ENCODE peak calls at places on chromosomes 5 and 9, in seven cellular contexts. S is stimulated activated CD4-positive, alpha-beta T cell treated with anti-CD3 and anti-CD28 coated beads, Interleukin-4, amount 100 ng/mL, for 24 hours; O is T-helper 2 cell treated with Interferon-gamma antibody and Interleukin-4, amounts not matched to agents 5 μg/mL and 100 μg/mL, for 36 hours; C is iris pigment epithelial cell; M is stimulated activated CD8-positive, alpha-beta memory T cell treated with anti-CD3 and anti-CD28 coated beads, Interleukin-12 subunit alpha, Interleukin-12 subunit beta, amount 100 ng/mL, for 1 hour; F is amniotic stem cell; H is GM19239. J is an unnamed sample.
A peak's percentile ranks its signal among the peaks of the same experiment; 100 is the strongest.

GRCh38 chr9:126543490-126543889 is 70.2 kb upstream of the LMX1B start:
- DNase-seq in S (no peak), O (no peak), C (no peak), M (no peak), F (no peak), H (no peak), J (no peak)

GRCh38 chr9:77750981-77751340 is 102.8 kb upstream of the GNA14 start:
- DNase-seq in S (no peak), O (no peak), C (no peak), M (no peak), F (no peak), H (no peak), J (no peak)

GRCh38 chr5:156798201-156798600 is 51.9 kb upstream of the PPP1R2B start:
- DNase-seq in S (no peak), O (no peak), C (no peak), M (no peak), F (no peak), H (no peak), J (no peak)

GRCh38 chr9:22160235-22160634 is 151.1 kb upstream of the CDKN2B start:
- DNase-seq in S (no peak), O (no peak), C (peak; percentile 65), M (no peak), F (no peak), H (no peak), J (no peak)

GRCh38 chr9:127351182-127352166 is 45.5 kb upstream of the SLC2A8 start:
- DNase-seq in S (no peak), O (no peak), C (no peak), M (no peak), F (no peak), H (no peak), J (peak; percentile 11)

GRCh38 chr9:124429530-124429867 is 14.3 kb upstream of the PSMB7 start:
- DNase-seq in S (no peak), O (no peak), C (no peak), M (no peak), F (no peak), H (no peak), J (no peak)

GRCh38 chr9:98045234-98046160 is 11.0 kb upstream of the NANS start:
- DNase-seq in S (peak; percentile 35), O (peak; percentile 39), C (no peak), M (peak; percentile 8), F (no peak), H (no peak), J (peak; percentile 91)

GRCh38 chr9:138022121-138022741 is 144.6 kb downstream of the CACNA1B start:
- DNase-seq in S (no peak), O (no peak), C (peak; percentile 7), M (no peak), F (no peak), H (no peak), J (no peak)

GRCh38 chr9:20351715-20352114 is 270.6 kb downstream of the MLLT3 start:
- DNase-seq in S (no peak), O (no peak), C (no peak), M (no peak), F (no peak), H (no peak), J (no peak)

GRCh38 chr5:67281874-67282273 is 85.3 kb upstream of the CD180 start:
- DNase-seq in S (no peak), O (no peak), C (no peak), M (no peak), F (no peak), H (no peak), J (no peak)

GRCh38 chr9:8895498-8896224 is 1096.1 kb upstream of the DMAC1 start:
- DNase-seq in S (no peak), O (no peak), C (peak; percentile 29), M (no peak), F (no peak), H (no peak), J (no peak)

GRCh38 chr9:124206391-124206790 is 51.4 kb upstream of the NEK6 start:
- DNase-seq in S (no peak), O (no peak), C (no peak), M (no peak), F (no peak), H (no peak), J (peak; percentile 4)

GRCh38 chr5:77168187-77168883 is 42.1 kb upstream of the PDE8B start:
- DNase-seq in S (no peak), O (no peak), C (peak; percentile 48), M (no peak), F (no peak), H (no peak), J (peak; percentile 15)

GRCh38 chr5:756865-757345 is 27.6 kb downstream of the ZDHHC11B start:
- DNase-seq in S (no peak), O (no peak), C (no peak), M (no peak), F (no peak), H (peak; percentile 21), J (no peak)

GRCh38 chr5:143986567-143987242 is 174.7 kb downstream of the HMHB1 start:
- DNase-seq in S (no peak), O (no peak), C (peak; percentile 71), M (no peak), F (peak; percentile 57), H (no peak), J (no peak)

GRCh38 chr9:123507992-123508391 is 152.0 kb downstream of the CRB2 start:
- DNase-seq in S (no peak), O (no peak), C (no peak), M (no peak), F (no peak), H (no peak), J (no peak)